ENCODE peak calls at places on chromosomes 2 and 18, in five cellular contexts. D, W, X, A and R are unnamed samples.

GRCh38 chr2:102110596-102111334 is 31.8 kb upstream of the IL1R1 start:
- ATAC-seq in W (no peak), D (no peak), X (no peak), A (no peak), R (no peak)

GRCh38 chr2:86336350-86337234 is 834 bp downstream of the REEP1 start:
- ATAC-seq in W (peak), X (no peak), D (no peak), A (no peak), R (no peak)

GRCh38 chr2:36389081-36389480 is 33.5 kb downstream of the CRIM1 start:
- ATAC-seq in A (peak), W (no peak), D (peak), X (peak), R (peak)

GRCh38 chr2:98009887-98010760 is 14.4 kb upstream of the TMEM131 start:
- ATAC-seq in A (no peak), W (no peak), D (no peak), X (no peak), R (no peak)

GRCh38 chr18:56637897-56638231 is 528 bp downstream of the TXNL1 start:
- ATAC-seq in W (peak), X (peak), D (peak), A (peak), R (peak)

GRCh38 chr2:40450066-40450841 is 1.6 kb downstream of the SLC8A1 start:
- ATAC-seq in X (peak), A (peak), D (peak), W (no peak), R (peak)

GRCh38 chr2:15825276-15826060 is 114.9 kb upstream of the MYCN start:
- ATAC-seq in X (peak), D (no peak), W (no peak), A (no peak), R (no peak)

GRCh38 chr18:44246001-44246400 is 434.7 kb upstream of the SETBP1 start:
- ATAC-seq in X (no peak), D (no peak), A (peak), W (no peak), R (peak)

GRCh38 chr2:233061007-233061590 is 957 bp downstream of the INPP5D start:
- ATAC-seq in D (no peak), X (no peak), A (no peak), W (no peak), R (no peak)

GRCh38 chr2:161976927-161977326 is 97.1 kb downstream of the DPP4 start:
- ATAC-seq in W (no peak), D (no peak), A (no peak), X (no peak), R (no peak)

GRCh38 chr2:151465771-151466170 is 56.1 kb downstream of the RIF1 start:
- ATAC-seq in A (no peak), D (no peak), W (no peak), X (no peak), R (no peak)

GRCh38 chr18:50806208-50806616 is 13.6 kb downstream of the MRO start:
- ATAC-seq in W (no peak), D (no peak), X (no peak), A (no peak), R (no peak)

GRCh38 chr2:44479127-44479887 is 117.6 kb downstream of the CAMKMT start:
- ATAC-seq in D (peak), W (peak), X (peak), A (peak), R (peak)

GRCh38 chr2:165839610-165840009 is 45.6 kb upstream of the GALNT3 start:
- ATAC-seq in A (peak), X (no peak), D (peak), W (no peak), R (no peak)

GRCh38 chr18:54392621-54393023 is 34.9 kb downstream of the C18orf54 start:
- ATAC-seq in A (peak), D (peak), X (peak), W (peak), R (peak)

GRCh38 chr2:189830510-189830909 is 46.3 kb downstream of the PMS1 start:
- ATAC-seq in A (no peak), X (no peak), D (no peak), W (no peak), R (no peak)

GRCh38 chr2:175585531-175585930 is 404.0 kb upstream of the ATP5MC3 start:
- ATAC-seq in W (no peak), X (no peak), D (no peak), A (no peak), R (no peak)

GRCh38 chr2:57139179-57139578 is 907.4 kb upstream of the VRK2 start:
- ATAC-seq in W (no peak), A (no peak), X (no peak), D (no peak), R (no peak)

GRCh38 chr2:187658952-187659525 is 104.8 kb upstream of the TFPI start:
- ATAC-seq in A (peak), W (no peak), X (peak), D (peak), R (peak)

GRCh38 chr2:42792583-42793313 is at the start of gene HAAO:
- ATAC-seq in A (peak), W (peak), X (no peak), D (no peak), R (no peak)

GRCh38 chr2:80361904-80362303 is 57.4 kb upstream of the LRRTM1 start:
- ATAC-seq in W (no peak), X (no peak), D (no peak), A (no peak), R (no peak)

GRCh38 chr18:79290876-79291275 is 104.9 kb upstream of the NFATC1 start:
- ATAC-seq in D (no peak), A (no peak), W (no peak), X (no peak), R (no peak)

GRCh38 chr2:98127229-98127989 is 40.4 kb downstream of the VWA3B start:
- ATAC-seq in A (peak), W (no peak), X (no peak), D (no peak), R (no peak)

GRCh38 chr2:86139981-86140380 is 33.9 kb downstream of the PTCD3 start:
- ATAC-seq in D (no peak), A (no peak), X (no peak), W (peak), R (no peak)

GRCh38 chr2:181224866-181225265 is 232.3 kb upstream of the ITGA4 start:
- ATAC-seq in D (no peak), W (no peak), A (no peak), X (no peak), R (no peak)

GRCh38 chr18:710418-711300 is 1.8 kb downstream of the ENOSF1 start:
- ATAC-seq in D (no peak), W (no peak), A (no peak), X (no peak), R (no peak)

GRCh38 chr2:161631855-161632391 is 7.7 kb downstream of the SLC4A10 start:
- ATAC-seq in D (no peak), W (no peak), A (no peak), X (no peak), R (no peak)

GRCh38 chr2:106009096-106009495 is 185.0 kb downstream of the UXS1 start:
- ATAC-seq in X (no peak), D (no peak), A (no peak), W (no peak), R (no peak)

GRCh38 chr2:9570182-9571060 is 14.8 kb upstream of the ADAM17 start:
- ATAC-seq in W (no peak), A (no peak), D (peak), X (peak), R (peak)

GRCh38 chr2:135662088-135662487 is 79.6 kb upstream of the UBXN4 start:
- ATAC-seq in A (peak), X (no peak), W (no peak), D (no peak), R (no peak)

GRCh38 chr2:73069041-73069854 is 2.3 kb downstream of the SFXN5 start:
- ATAC-seq in X (no peak), D (no peak), W (no peak), A (no peak), R (no peak)

GRCh38 chr2:10078704-10079191 is 1.5 kb downstream of the CYS1 start:
- ATAC-seq in A (no peak), D (no peak), W (no peak), X (peak), R (peak)

GRCh38 chr2:83042053-83042452 is 1417.0 kb downstream of the SUCLG1 start:
- ATAC-seq in X (no peak), A (no peak), W (no peak), D (no peak), R (no peak)

GRCh38 chr2:144455979-144456378 is 63.9 kb downstream of the ZEB2 start:
- ATAC-seq in X (no peak), W (no peak), A (no peak), D (no peak), R (no peak)

GRCh38 chr2:25285265-25286024 is 56.3 kb downstream of the DNMT3A start:
- ATAC-seq in X (no peak), W (peak), D (no peak), A (no peak), R (no peak)